ENCODE peak calls at places on chromosomes 4 and X, in seven cellular contexts. D is upper lobe of right lung, A is H4, M is A549, O is GM10248, B is COLO829, Y is heart left ventricle. G is an unnamed sample.

GRCh38 chr4:3294401-3295241 is 1.8 kb downstream of the RGS12 start:
- DNase-seq in D (peak), A (peak), M (no peak), O (no peak), B (no peak), Y (no peak), G (no peak)

GRCh38 chr4:5278213-5278612 is 226.9 kb downstream of the STK32B start:
- DNase-seq in D (no peak), A (no peak), M (no peak), O (no peak), B (no peak), Y (no peak), G (no peak)

GRCh38 chr4:177047851-177048174 is 255.1 kb upstream of the VEGFC start:
- DNase-seq in D (no peak), A (no peak), M (no peak), O (no peak), B (no peak), Y (no peak), G (no peak)

GRCh38 chr4:76197971-76198410 is 15.6 kb downstream of the SCARB2 start:
- DNase-seq in D (peak), A (no peak), M (no peak), O (no peak), B (peak), Y (peak), G (no peak)

GRCh38 chr4:127622923-127623754 is 9.6 kb upstream of the INTU start:
- DNase-seq in D (peak), A (peak), M (peak), O (no peak), B (no peak), Y (peak), G (no peak)

GRCh38 chr4:150821641-150822040 is 193.4 kb downstream of the LRBA start:
- DNase-seq in D (no peak), A (no peak), M (no peak), O (no peak), B (no peak), Y (no peak), G (no peak)

GRCh38 chr4:7201351-7202305 is 9.3 kb downstream of the SORCS2 start:
- DNase-seq in D (peak), A (no peak), M (no peak), O (no peak), B (no peak), Y (no peak), G (no peak)

GRCh38 chr4:733631-733980 is 28.0 kb downstream of the PCGF3 start:
- DNase-seq in D (peak), A (no peak), M (no peak), O (no peak), B (no peak), Y (peak), G (no peak)

GRCh38 chrX:71623714-71624113 is 5.4 kb upstream of the CXCR3 start:
- DNase-seq in D (no peak), A (no peak), M (no peak), O (no peak), B (no peak), Y (no peak), G (no peak)

GRCh38 chr4:40427138-40427537 is 92.0 kb downstream of the CHRNA9 start:
- DNase-seq in D (no peak), A (no peak), M (no peak), O (no peak), B (no peak), Y (no peak), G (no peak)

GRCh38 chr4:154164931-154165839 is 326.4 kb downstream of the DCHS2 start:
- DNase-seq in D (no peak), A (peak), M (no peak), O (no peak), B (peak), Y (no peak), G (no peak)

GRCh38 chr4:150578745-150579470 is 3.0 kb upstream of the MAB21L2 start:
- DNase-seq in D (no peak), A (peak), M (no peak), O (no peak), B (no peak), Y (no peak), G (no peak)

GRCh38 chr4:164615964-164616363 is 138.0 kb upstream of the SMIM31 start:
- DNase-seq in D (no peak), A (no peak), M (no peak), O (no peak), B (no peak), Y (no peak), G (no peak)

G was measured in smooth muscle cell of the brain vasculature.